ENCODE peak calls at places on chromosomes 4 and X, in eight cellular contexts. W, T, C, H, O, E, K and F are unnamed samples.

GRCh38 chr4:53313510-53313909 is 52.4 kb downstream of the SCFD2 start:
- DNase-seq in W (no peak), T (no peak), C (no peak), H (peak; percentile 5), O (no peak), E (no peak), K (peak; percentile 5), F (no peak)

GRCh38 chrX:68416592-68416991 is 16.7 kb downstream of the OPHN1 start:
- DNase-seq in W (no peak), T (no peak), C (no peak), H (no peak), O (no peak), E (no peak), K (no peak), F (no peak)

GRCh38 chr4:40630335-40631021 is 814 bp upstream of the RBM47 start:
- DNase-seq in W (no peak), T (no peak), C (peak; percentile 44), H (peak; percentile 55), O (no peak), E (peak; percentile 27), K (peak; percentile 28), F (no peak)

GRCh38 chrX:134418317-134419113 is 41.5 kb upstream of the HPRT1 start:
- DNase-seq in W (no peak), T (no peak), C (no peak), H (no peak), O (no peak), E (no peak), K (no peak), F (no peak)

GRCh38 chr4:41977709-41978108 is 3.8 kb upstream of the DCAF4L1 start:
- DNase-seq in W (no peak), T (no peak), C (no peak), H (no peak), O (no peak), E (no peak), K (no peak), F (no peak)

GRCh38 chrX:145727476-145727875 is 90.2 kb upstream of the SLITRK2 start:
- DNase-seq in W (no peak), T (no peak), C (no peak), H (no peak), O (no peak), E (no peak), K (no peak), F (no peak)

GRCh38 chrX:148556498-148556897 is 56.1 kb downstream of the AFF2 start:
- DNase-seq in W (no peak), T (no peak), C (no peak), H (no peak), O (no peak), E (no peak), K (no peak), F (no peak)

GRCh38 chr4:32196950-32197688 is 1477.0 kb downstream of the PCDH7 start:
- DNase-seq in W (no peak), T (no peak), C (no peak), H (no peak), O (no peak), E (no peak), K (no peak), F (no peak)

GRCh38 chr4:77418333-77418732 is 187.3 kb upstream of the CXCL13 start:
- DNase-seq in W (no peak), T (no peak), C (no peak), H (no peak), O (no peak), E (no peak), K (no peak), F (no peak)

GRCh38 chr4:99811117-99811516 is 5.5 kb upstream of the DAPP1 start:
- DNase-seq in W (no peak), T (no peak), C (no peak), H (no peak), O (no peak), E (no peak), K (no peak), F (no peak)

GRCh38 chrX:10166731-10167149 is 10.0 kb downstream of the CLCN4 start:
- DNase-seq in W (no peak), T (no peak), C (no peak), H (no peak), O (peak; percentile 2), E (no peak), K (no peak), F (no peak)

GRCh38 chr4:74618659-74619058 is 173.7 kb downstream of the AREG start:
- DNase-seq in W (no peak), T (peak; percentile 4), C (no peak), H (no peak), O (no peak), E (no peak), K (peak; percentile 41), F (no peak)

GRCh38 chr4:84547211-84547610 is 35.7 kb upstream of the CDS1 start:
- DNase-seq in W (no peak), T (no peak), C (no peak), H (no peak), O (no peak), E (no peak), K (no peak), F (no peak)

GRCh38 chr4:13103382-13104015 is 380.6 kb downstream of the RAB28 start:
- DNase-seq in W (no peak), T (no peak), C (no peak), H (no peak), O (no peak), E (no peak), K (no peak), F (no peak)

GRCh38 chr4:76447326-76447954 is 12.4 kb downstream of the SHROOM3 start:
- DNase-seq in W (no peak), T (no peak), C (no peak), H (no peak), O (no peak), E (no peak), K (no peak), F (no peak)

GRCh38 chr4:12203945-12204344 is 775.3 kb upstream of the HS3ST1 start:
- DNase-seq in W (no peak), T (no peak), C (no peak), H (no peak), O (no peak), E (no peak), K (no peak), F (no peak)

GRCh38 chr4:168475745-168476144 is 4.5 kb downstream of the DDX60L start:
- DNase-seq in W (no peak), T (no peak), C (no peak), H (no peak), O (no peak), E (no peak), K (no peak), F (no peak)

GRCh38 chrX:150429577-150429976 is 66.5 kb downstream of the MAMLD1 start:
- DNase-seq in W (no peak), T (no peak), C (no peak), H (no peak), O (no peak), E (no peak), K (no peak), F (no peak)